ENCODE peak calls at places on chromosomes 5 and 9, in four cellular contexts. Y is HepG2, P is K562, N is GM12878. H is an unnamed sample.

GRCh38 chr9:18785604-18786003 is 247.4 kb downstream of the SAXO1 start:
- DNase-seq in Y (no peak), P (no peak), N (no peak), H (no peak)

GRCh38 chr5:144230806-144231205 is 60.1 kb downstream of the KCTD16 start:
- DNase-seq in Y (no peak), P (no peak), N (no peak), H (peak; percentile 10)

GRCh38 chr5:73678322-73678740 is 52.3 kb downstream of the ARHGEF28 start:
- DNase-seq in Y (peak; percentile 95), P (no peak), N (no peak), H (peak; percentile 84)

GRCh38 chr5:78586251-78586650 is 62.3 kb downstream of the LHFPL2 start:
- DNase-seq in Y (no peak), P (no peak), N (no peak), H (no peak)

GRCh38 chr9:131289301-131290038 is at the start of gene PLPP7:
- DNase-seq in Y (peak; percentile 53), P (peak; percentile 52), N (no peak), H (no peak)

GRCh38 chr9:89278551-89278950 is 32.4 kb upstream of the CKS2 start:
- DNase-seq in Y (no peak), P (no peak), N (no peak), H (peak; percentile 16)

GRCh38 chr5:31530541-31531265 is 1.2 kb downstream of the DROSHA start:
- DNase-seq in Y (peak; percentile 4), P (peak; percentile 27), N (no peak), H (no peak)

GRCh38 chr9:19461135-19461534 is 52.3 kb downstream of the ACER2 start:
- DNase-seq in Y (no peak), P (no peak), N (no peak), H (no peak)

GRCh38 chr5:150658121-150658520 is 2.9 kb upstream of the MYOZ3 start:
- DNase-seq in Y (no peak), P (no peak), N (no peak), H (no peak)

GRCh38 chr9:88659126-88659525 is 124.1 kb downstream of the NXNL2 start:
- DNase-seq in Y (no peak), P (no peak), N (no peak), H (no peak)

DNA sequence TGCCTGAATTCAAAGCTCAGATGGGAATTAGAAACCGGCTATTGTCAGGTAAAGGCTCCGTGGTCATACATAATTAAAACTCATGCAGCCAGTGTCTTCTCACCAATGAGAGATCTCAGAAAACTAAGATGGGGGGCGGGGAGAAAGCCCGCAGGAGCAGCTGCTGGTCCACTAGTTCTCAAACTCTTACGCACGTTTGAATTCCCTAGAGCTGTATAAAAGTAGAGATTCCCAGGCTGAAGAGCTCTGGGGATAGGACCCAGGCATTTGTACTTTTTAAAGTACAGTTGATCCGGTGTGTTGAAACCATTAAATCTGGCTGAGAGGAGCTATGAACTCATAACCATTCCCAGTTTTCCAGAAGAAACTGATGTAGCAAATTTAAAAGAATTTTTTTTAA is 68.5 kb downstream of the FRMD3 start:
- DNase-seq in Y (no peak), P (no peak), N (no peak), H (no peak)
- TF ChIP-seq USF2 in Y (no peak), P (no peak), N (no peak), H (no peak)

GRCh38 chr9:68714416-68715180 is 9.6 kb downstream of the PIP5K1B start:
- DNase-seq in Y (no peak), P (no peak), N (no peak), H (no peak)
- TF ChIP-seq MYC in Y (no peak), P (no peak), N (no peak), H (no peak)

GRCh38 chr9:136274786-136275654 is 28.9 kb downstream of the CCDC187 start:
- DNase-seq in Y (no peak), P (no peak), N (no peak), H (no peak)

GRCh38 chr9:136273921-136274785 is 28.5 kb upstream of the QSOX2 start:
- DNase-seq in Y (no peak), P (no peak), N (no peak), H (no peak)

GRCh38 chr9:136275655-136276429 is 28.1 kb downstream of the CCDC187 start:
- DNase-seq in Y (peak; percentile 33), P (no peak), N (no peak), H (no peak)

GRCh38 chr9:136270173-136270710 is 24.6 kb upstream of the QSOX2 start:
- DNase-seq in Y (no peak), P (no peak), N (no peak), H (no peak)

DNA sequence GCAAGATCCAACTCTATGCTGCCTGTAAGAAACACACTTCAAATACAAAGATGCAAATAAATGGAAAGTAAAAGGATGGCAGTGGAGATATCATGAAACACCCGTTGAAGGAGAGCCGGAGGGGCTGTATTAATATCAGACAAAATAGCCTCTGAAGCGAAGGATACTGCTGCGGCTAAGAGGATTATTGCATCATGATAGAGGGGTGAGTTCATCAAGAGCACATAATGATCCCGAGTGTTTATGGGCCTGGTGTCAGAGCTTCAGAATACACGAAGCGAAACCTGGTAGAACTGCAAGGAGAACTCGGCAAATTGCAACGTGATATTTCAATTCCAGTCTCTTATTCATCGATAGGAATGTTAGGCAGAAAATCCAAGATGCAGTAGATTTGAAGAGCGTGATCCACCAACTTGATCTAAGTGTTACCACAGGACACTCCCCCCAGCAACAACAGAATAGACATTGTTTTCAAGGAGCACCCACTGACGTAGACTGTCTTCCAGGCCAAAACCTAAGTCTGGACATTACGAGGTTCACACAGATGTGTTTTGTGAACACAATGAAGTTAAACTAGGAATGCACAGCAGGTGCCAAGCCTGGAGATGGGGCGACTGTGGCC is 27.7 kb upstream of the QSOX2 start:
- DNase-seq in Y (no peak), P (no peak), N (no peak), H (no peak)
- TF ChIP-seq CHD4 in Y (no peak), P (no peak), N (no peak), H (no peak)

GRCh38 chr5:14134086-14134485 is 9.1 kb upstream of the TRIO start:
- DNase-seq in Y (no peak), P (no peak), N (no peak), H (no peak)
- TF ChIP-seq USF2 in Y (no peak), P (no peak), N (no peak), H (no peak)

GRCh38 chr9:132901859-132902831 is 23.4 kb downstream of the SPACA9 start:
- DNase-seq in Y (peak; percentile 75), P (peak; percentile 90), N (peak; percentile 43), H (peak; percentile 82)
- TF ChIP-seq MYC in Y (no peak), P (no peak), N (no peak), H (no peak)

DNA sequence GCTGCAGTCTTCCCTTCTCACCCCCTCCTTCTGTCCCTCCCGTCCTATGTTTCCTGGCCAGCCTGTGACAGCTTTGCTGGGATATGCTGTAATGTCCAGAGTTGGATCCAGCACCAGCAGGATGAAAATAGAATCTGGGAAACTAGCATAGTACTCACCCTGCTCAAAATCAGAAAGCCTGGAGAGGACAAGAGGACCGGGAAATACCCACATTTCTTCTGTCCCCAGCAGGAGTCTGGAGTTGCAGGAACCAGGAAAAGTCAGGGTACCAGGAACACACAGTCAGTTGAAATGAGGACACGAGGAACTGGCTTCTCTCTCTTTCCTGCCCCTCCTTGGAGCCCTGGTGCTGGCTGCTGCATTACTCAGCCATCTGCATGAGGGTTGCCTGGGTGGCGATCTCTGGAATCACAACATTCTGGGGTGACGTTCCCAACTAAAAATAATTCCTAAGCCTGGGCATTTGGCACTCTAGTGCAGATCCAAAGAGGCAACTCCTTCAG is 59.6 kb upstream of the NFIL3 start:
- DNase-seq in Y (no peak), P (no peak), N (no peak), H (no peak)
- TF ChIP-seq CHD4 in Y (no peak), P (no peak), N (no peak), H (no peak)

DNA sequence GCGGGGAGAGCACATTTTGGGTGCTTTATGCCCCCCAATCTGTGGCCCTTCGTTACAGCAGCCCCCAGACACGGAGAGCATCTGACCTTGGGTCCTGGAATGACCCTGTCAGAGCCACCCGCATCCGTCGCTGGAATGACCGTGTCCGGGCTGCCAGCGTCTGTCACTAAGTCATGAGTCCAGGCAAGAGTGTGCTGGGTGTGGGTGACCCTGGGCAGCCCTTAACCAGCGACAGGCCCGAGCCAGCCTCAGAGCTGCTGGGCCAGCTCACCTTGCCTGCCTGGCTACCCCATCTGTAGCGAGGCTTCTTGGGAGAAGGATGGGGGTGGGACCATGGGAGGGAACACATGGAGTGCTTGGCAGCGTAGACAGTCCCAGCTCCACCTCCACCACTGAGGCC is 46.8 kb upstream of the NOTCH1 start:
- DNase-seq in Y (no peak), P (no peak), N (no peak), H (no peak)
- TF ChIP-seq USF2 in Y (no peak), P (no peak), N (no peak), H (no peak)

GRCh38 chr5:103037673-103038455 is 82.1 kb downstream of the GIN1 start:
- DNase-seq in Y (no peak), P (no peak), N (no peak), H (no peak)

GRCh38 chr5:103035701-103036100 is 84.2 kb downstream of the GIN1 start:
- DNase-seq in Y (no peak), P (no peak), N (no peak), H (no peak)

GRCh38 chr5:103036601-103037000 is 83.3 kb downstream of the GIN1 start:
- DNase-seq in Y (no peak), P (no peak), N (no peak), H (no peak)

GRCh38 chr5:103041071-103041676 is 78.8 kb downstream of the GIN1 start:
- DNase-seq in Y (peak; percentile 20), P (no peak), N (no peak), H (peak; percentile 5)
- TF ChIP-seq MYC in Y (no peak), P (no peak), N (no peak), H (no peak)